ENCODE peak calls at places on chromosomes 7 and 10, in four cellular contexts. B is HepG2, P is GM12878, F is K562. K is an unnamed sample.

GRCh38 chr7:31890198-31890597 is 180.0 kb downstream of the PDE1C start:
- DNase-seq in F (no peak), B (no peak), P (peak), K (no peak)

GRCh38 chr10:21496285-21497176 is 29.0 kb downstream of the SKIDA1 start:
- DNase-seq in F (peak), B (peak), P (no peak), K (peak)

GRCh38 chr7:149310113-149310836 is 48.3 kb downstream of the ZNF783 start:
- DNase-seq in F (peak), B (peak), P (peak), K (no peak)

GRCh38 chr10:28432210-28432676 is 100.7 kb upstream of the WAC start:
- DNase-seq in B (peak), P (no peak), F (peak), K (peak)

GRCh38 chr10:96658844-96659243 is 61.5 kb downstream of the PIK3AP1 start:
- DNase-seq in P (no peak), F (no peak), B (no peak), K (no peak)

GRCh38 chr10:11154333-11154732 is 136.7 kb downstream of the CELF2 start:
- DNase-seq in F (no peak), B (no peak), P (no peak), K (no peak)

GRCh38 chr10:69839696-69840345 is 38.1 kb downstream of the COL13A1 start:
- DNase-seq in P (no peak), B (no peak), F (no peak), K (no peak)

GRCh38 chr7:154503962-154504550 is 451.9 kb downstream of the DPP6 start:
- DNase-seq in B (peak), P (no peak), F (peak), K (no peak)

GRCh38 chr7:16422100-16422430 is 727 bp upstream of the CRPPA start:
- DNase-seq in F (no peak), P (no peak), B (no peak), K (no peak)

GRCh38 chr7:97218767-97219166 is 101.3 kb downstream of the SDHAF3 start:
- DNase-seq in F (no peak), P (no peak), B (no peak), K (no peak)

GRCh38 chr7:99974681-99975080 is 1.1 kb downstream of the AZGP1 start:
- DNase-seq in F (no peak), B (no peak), P (no peak), K (no peak)

GRCh38 chr7:39614299-39614698 is 9.1 kb upstream of the RALA start:
- DNase-seq in B (no peak), P (no peak), F (no peak), K (no peak)

GRCh38 chr10:59870152-59870551 is 36.2 kb downstream of the CCDC6 start:
- DNase-seq in B (no peak), P (no peak), F (no peak), K (no peak)

GRCh38 chr10:63084690-63085377 is 48.3 kb upstream of the NRBF2 start:
- DNase-seq in F (no peak), B (no peak), P (no peak), K (no peak)

GRCh38 chr7:157037635-157038034 is 27.2 kb upstream of the MNX1 start:
- DNase-seq in F (no peak), P (no peak), B (no peak), K (no peak)

GRCh38 chr7:23285657-23286646 is 13.2 kb upstream of the MALSU1 start:
- DNase-seq in F (no peak), P (no peak), B (no peak), K (no peak)

GRCh38 chr10:95260909-95261552 is 29.8 kb downstream of the PDLIM1 start:
- DNase-seq in F (no peak), P (no peak), B (no peak), K (no peak)

GRCh38 chr7:22220947-22221346 is 136.0 kb downstream of the RAPGEF5 start:
- DNase-seq in F (no peak), P (no peak), B (no peak), K (no peak)

GRCh38 chr10:30510184-30510931 is 76.4 kb downstream of the MAP3K8 start:
- DNase-seq in P (no peak), B (no peak), F (peak), K (no peak)

GRCh38 chr7:25496394-25497103 is 268.3 kb upstream of the NPVF start:
- DNase-seq in F (no peak), B (no peak), P (peak), K (no peak)

GRCh38 chr10:81874878-81875679 is at the start of gene NRG3:
- DNase-seq in P (no peak), F (no peak), B (no peak), K (peak)
- TF ChIP-seq ETV6 in P (no peak), F (no peak), B (no peak), K (no peak)

GRCh38 chr7:55375237-55375636 is 10.1 kb downstream of the LANCL2 start:
- DNase-seq in B (no peak), F (no peak), P (no peak), K (no peak)
- TF ChIP-seq SP1 in B (no peak), F (no peak), P (no peak), K (no peak)

GRCh38 chr10:12720217-12720981 is 281.1 kb downstream of the CCDC3 start:
- DNase-seq in F (no peak), B (peak), P (no peak), K (no peak)
- TF ChIP-seq ESRRA in F (no peak), B (no peak), P (no peak), K (no peak)

GRCh38 chr7:101197991-101198390 is 2.8 kb downstream of the MOGAT3 start:
- DNase-seq in P (no peak), B (no peak), F (no peak), K (no peak)
- TF ChIP-seq ETV6 in P (no peak), B (no peak), F (no peak), K (no peak)

GRCh38 chr10:77317221-77317620 is 320.4 kb downstream of the KCNMA1 start:
- DNase-seq in P (no peak), B (no peak), F (no peak), K (no peak)
- TF ChIP-seq SP1 in P (no peak), B (no peak), F (no peak), K (no peak)

GRCh38 chr7:106100863-106101262 is 11.2 kb downstream of the SYPL1 start:
- DNase-seq in F (no peak), B (no peak), P (no peak), K (no peak)

GRCh38 chr7:106101726-106102125 is 10.4 kb downstream of the SYPL1 start:
- DNase-seq in F (no peak), B (no peak), P (no peak), K (no peak)

GRCh38 chr7:106102387-106102966 is 9.6 kb downstream of the SYPL1 start:
- DNase-seq in B (no peak), P (no peak), F (no peak), K (no peak)

GRCh38 chr7:106108988-106109387 is 3.1 kb downstream of the SYPL1 start:
- DNase-seq in F (no peak), B (peak), P (no peak), K (no peak)

DNA sequence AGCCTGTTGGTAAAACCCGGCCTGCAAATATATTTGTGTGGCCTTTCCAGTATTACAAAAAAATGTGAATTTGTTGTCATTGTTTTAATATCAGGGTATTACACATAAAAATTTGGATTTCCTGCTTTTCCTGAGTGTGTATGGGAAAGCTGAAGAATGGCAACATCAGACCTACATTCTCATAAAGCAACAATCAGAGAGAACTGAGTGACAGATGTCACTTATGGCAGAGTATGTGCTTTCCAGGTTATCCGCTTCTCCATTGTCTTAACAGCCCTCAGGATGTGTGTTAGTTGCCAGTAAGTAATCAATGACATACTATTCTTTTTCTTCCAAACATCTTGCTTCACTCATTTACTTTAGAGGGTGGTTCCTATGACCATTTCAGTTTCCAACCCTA is 7.3 kb downstream of the SYPL1 start:
- DNase-seq in B (no peak), P (no peak), F (no peak), K (no peak)
- TF ChIP-seq ESRRA in B (no peak), P (no peak), F (no peak), K (no peak)

GRCh38 chr7:72336382-72336886 is 75.7 kb downstream of the CALN1 start:
- DNase-seq in B (no peak), F (no peak), P (no peak), K (peak)
- TF ChIP-seq ETV6 in B (no peak), F (no peak), P (no peak), K (no peak)

GRCh38 chr10:77877461-77878344 is 48.9 kb downstream of the DLG5 start:
- DNase-seq in P (peak), F (no peak), B (no peak), K (peak)
- TF ChIP-seq SP1 in P (no peak), F (no peak), B (no peak), K (peak)

DNA sequence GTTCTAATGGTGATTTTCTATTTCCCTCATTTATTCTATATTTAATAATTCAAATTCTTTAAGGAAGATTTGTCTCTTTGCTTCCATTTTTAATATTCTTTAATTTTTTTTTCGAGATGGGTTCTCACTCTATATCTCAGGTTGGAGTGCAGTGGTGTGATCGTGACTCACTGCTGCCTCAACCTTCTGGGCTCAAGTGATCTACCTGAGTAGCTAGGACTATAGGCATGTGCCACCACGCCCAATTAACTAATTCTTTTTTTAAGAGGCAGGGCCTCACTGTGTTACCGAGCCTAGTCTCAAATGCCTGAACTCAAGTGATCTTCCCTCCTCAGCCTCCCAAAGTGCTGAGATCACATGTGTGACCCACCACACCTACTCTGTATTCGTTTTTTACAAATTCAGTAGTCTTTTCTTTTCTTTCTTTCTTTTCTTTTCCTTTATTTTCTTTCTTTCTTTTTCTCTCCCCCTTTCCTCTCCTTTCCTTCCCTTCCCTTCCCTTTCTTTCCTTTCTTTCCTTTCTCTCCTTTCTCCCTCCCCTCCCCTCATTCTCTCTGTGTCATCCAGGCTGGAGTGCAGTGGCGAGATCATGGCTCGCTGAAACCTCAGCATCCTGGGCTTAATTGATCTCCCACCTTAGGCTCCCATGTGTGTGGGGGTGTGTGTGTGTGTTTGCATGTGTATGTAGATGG is 323.1 kb downstream of the ADK start:
- DNase-seq in B (no peak), P (no peak), F (no peak), K (no peak)
- TF ChIP-seq ESRRA in B (no peak), P (no peak), F (no peak), K (no peak)

K was measured in WTC11.